ENCODE peak calls at places on chromosomes 6 and 20, in four cellular contexts. P is HepG2, T is HEK293T, Y is K562. B is an unnamed sample.

GRCh38 chr6:17431581-17431980 is 38.2 kb downstream of the CAP2 start:
- DNase-seq in P (peak; percentile 20), T (no peak), Y (no peak), B (no peak)

GRCh38 chr20:41483553-41483930 is 116.9 kb upstream of the EMILIN3 start:
- DNase-seq in P (no peak), T (no peak), Y (no peak), B (no peak)

GRCh38 chr6:142301421-142302391 is at the start of gene ADGRG6:
- DNase-seq in P (peak; percentile 82), T (peak; percentile 69), Y (peak; percentile 11), B (peak; percentile 72)

GRCh38 chr6:125154184-125155135 is 887 bp downstream of the TPD52L1 start:
- DNase-seq in P (peak; percentile 7), T (peak; percentile 52), Y (peak; percentile 57), B (peak; percentile 42)

GRCh38 chr6:35955071-35955470 is 34.2 kb upstream of the SRPK1 start:
- DNase-seq in P (no peak), T (no peak), Y (no peak), B (no peak)

GRCh38 chr6:13733178-13733851 is 21.7 kb upstream of the RANBP9 start:
- DNase-seq in P (peak; percentile 46), T (peak; percentile 28), Y (no peak), B (no peak)

GRCh38 chr20:50121858-50122271 is 8.9 kb upstream of the UBE2V1 start:
- DNase-seq in P (no peak), T (peak; percentile 42), Y (peak; percentile 65), B (no peak)

GRCh38 chr20:235891-236290 is 8.8 kb downstream of the DEFB129 start:
- DNase-seq in P (no peak), T (no peak), Y (no peak), B (no peak)

GRCh38 chr6:53159558-53159957 is 10.9 kb upstream of the GCM1 start:
- DNase-seq in P (peak; percentile 33), T (peak; percentile 10), Y (no peak), B (no peak)

GRCh38 chr20:53386186-53386681 is 207.4 kb downstream of the ZNF217 start:
- DNase-seq in P (no peak), T (no peak), Y (no peak), B (no peak)

GRCh38 chr6:170184324-170184723 is 106.6 kb downstream of the DLL1 start:
- DNase-seq in P (no peak), T (no peak), Y (no peak), B (no peak)

GRCh38 chr20:53681352-53682212 is 87.9 kb upstream of the ZNF217 start:
- DNase-seq in P (peak; percentile 35), T (no peak), Y (no peak), B (no peak)

DNA sequence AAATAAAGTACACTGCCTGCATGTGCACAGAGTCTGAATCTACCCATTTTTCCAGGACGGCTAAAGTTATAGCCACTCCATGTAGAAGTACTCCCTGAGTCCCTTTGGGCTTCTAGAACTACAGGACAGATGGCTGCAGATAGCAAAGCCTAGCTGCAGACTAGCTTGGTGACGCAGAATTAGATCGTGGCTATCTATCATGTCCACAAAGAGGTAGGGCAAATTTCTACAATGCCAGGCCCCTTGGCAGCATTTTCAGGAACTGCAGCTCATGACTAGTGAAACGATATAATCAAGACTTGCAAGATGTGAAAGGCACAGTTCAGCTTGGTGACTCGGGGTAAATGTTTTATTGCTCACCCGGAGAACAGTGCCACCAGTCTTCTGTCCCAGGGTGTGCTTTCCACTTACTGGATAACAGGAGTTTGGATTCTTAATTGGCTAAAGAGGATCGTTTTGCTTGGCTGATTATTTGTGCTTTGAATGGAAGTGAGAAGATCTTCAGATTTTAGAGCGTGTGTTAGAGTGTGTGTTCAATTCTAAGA is 108.7 kb upstream of the LY86 start:
- DNase-seq in P (no peak), T (no peak), Y (no peak), B (no peak)
- TF ChIP-seq ELF4 in P (no peak), T (no peak), Y (no peak), B (no peak)

GRCh38 chr6:1087112-1087843 is 224.6 kb upstream of the FOXQ1 start:
- DNase-seq in P (no peak), T (no peak), Y (no peak), B (no peak)
- TF ChIP-seq ELF4 in P (no peak), T (no peak), Y (no peak), B (no peak)

GRCh38 chr6:2853766-2854393 is 12.2 kb upstream of the SERPINB1 start:
- DNase-seq in P (peak; percentile 75), T (peak; percentile 56), Y (peak; percentile 71), B (no peak)
- TF ChIP-seq ELF4 in P (no peak), T (no peak), Y (no peak), B (no peak)

GRCh38 chr6:91664327-91664959 is 1077.6 kb upstream of the MAP3K7 start:
- DNase-seq in P (peak; percentile 1), T (no peak), Y (no peak), B (no peak)

GRCh38 chr6:91667596-91667995 is 1080.7 kb upstream of the MAP3K7 start:
- DNase-seq in P (no peak), T (no peak), Y (no peak), B (no peak)

GRCh38 chr6:91669904-91670295 is 1083.0 kb upstream of the MAP3K7 start:
- DNase-seq in P (no peak), T (no peak), Y (no peak), B (no peak)

GRCh38 chr6:91672201-91672600 is 1085.3 kb upstream of the MAP3K7 start:
- DNase-seq in P (no peak), T (no peak), Y (no peak), B (no peak)

DNA sequence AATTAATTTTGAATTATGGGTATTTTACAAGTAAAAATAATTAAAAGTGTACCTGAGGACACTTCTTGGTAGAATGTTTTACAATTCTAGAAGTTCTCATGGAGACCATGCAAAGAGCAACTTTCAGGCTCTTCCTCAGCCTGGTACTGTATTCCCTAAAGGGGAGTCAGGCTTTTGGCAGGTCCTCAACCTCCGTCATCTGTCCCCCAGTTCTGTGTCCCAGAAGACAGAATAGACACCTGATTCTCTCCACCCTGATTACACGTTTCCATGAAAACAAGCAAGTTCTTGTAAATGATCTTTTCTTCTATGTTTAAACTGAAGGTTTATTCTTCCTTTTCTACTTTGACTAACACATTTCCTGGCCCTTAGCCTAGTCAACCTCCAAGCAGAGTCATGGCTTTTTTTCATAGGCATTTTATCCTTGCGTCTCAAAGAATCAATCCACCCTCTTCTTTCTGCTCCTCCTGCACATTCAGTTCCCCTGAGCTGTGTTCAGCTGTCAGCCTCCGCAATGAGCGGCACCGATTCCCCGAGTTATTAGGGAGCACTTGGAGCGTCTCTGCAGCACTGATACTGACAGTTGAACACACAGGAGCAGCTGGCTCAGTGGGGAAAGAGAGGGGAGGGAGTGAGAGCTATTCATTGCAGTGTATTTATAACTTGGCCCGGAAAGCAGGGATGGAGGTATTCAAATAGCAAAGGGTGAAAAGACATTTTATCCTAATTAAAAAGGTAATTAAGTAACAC is 1082.5 kb upstream of the MAP3K7 start:
- DNase-seq in P (no peak), T (no peak), Y (no peak), B (no peak)
- TF ChIP-seq ELF4 in P (no peak), T (no peak), Y (no peak), B (no peak)

GRCh38 chr6:151025076-151025475 is 159.6 kb downstream of the MTHFD1L start:
- DNase-seq in P (no peak), T (no peak), Y (no peak), B (no peak)
- TF ChIP-seq ELF4 in P (no peak), T (no peak), Y (no peak), B (no peak)